ENCODE peak calls at places on chromosomes 2 and 18, in eight cellular contexts. K is HTR-8/SVneo; V is fibroblast of pulmonary artery; Y is activated CD4-positive, alpha-beta T cell treated with anti-CD3 and anti-CD28 coated beads, Interleukin-2, amount 10 ng/mL, durations not matched to agents 24 days and 14 days; Z is activated T-cell treated with anti-CD3 and anti-CD28 coated beads, Interleukin-2, amount 50 U/mL, for 48 hours; O is NCI-H1436; H is substantia nigra; N is nucleus accumbens. S is an unnamed sample.

GRCh38 chr2:19911799-19912509 is 10.2 kb upstream of the TTC32 start:
- DNase-seq in O (no peak), H (no peak), V (peak), Z (no peak), N (no peak), Y (peak), K (peak), S (no peak)

GRCh38 chr18:7945882-7946281 is 378.8 kb downstream of the PTPRM start:
- DNase-seq in Y (no peak), H (no peak), K (peak), O (no peak), V (peak), N (no peak), Z (no peak), S (no peak)

GRCh38 chr2:8334866-8335325 is 347.0 kb upstream of the ID2 start:
- DNase-seq in K (no peak), Y (no peak), Z (no peak), O (no peak), V (no peak), H (peak), N (no peak), S (peak)

GRCh38 chr18:9952633-9953416 is 39.0 kb downstream of the VAPA start:
- DNase-seq in H (no peak), O (no peak), V (no peak), K (no peak), Z (no peak), Y (no peak), N (no peak), S (no peak)

GRCh38 chr2:215664847-215665525 is 229.1 kb upstream of the FN1 start:
- DNase-seq in Z (no peak), V (peak), O (no peak), Y (no peak), K (peak), H (no peak), N (no peak), S (no peak)

GRCh38 chr2:230124792-230125452 is 56.2 kb upstream of the SLC16A14 start:
- DNase-seq in K (peak), H (peak), N (peak), V (no peak), Z (peak), O (no peak), Y (no peak), S (peak)

GRCh38 chr2:129502781-129503180 is 476.7 kb upstream of the RAB6C start:
- DNase-seq in V (no peak), N (no peak), Y (no peak), O (no peak), K (no peak), H (no peak), Z (no peak), S (no peak)

GRCh38 chr18:9765505-9765904 is 57.4 kb downstream of the RAB31 start:
- DNase-seq in Y (no peak), H (no peak), V (no peak), K (no peak), N (no peak), Z (no peak), O (no peak), S (no peak)

GRCh38 chr2:228417966-228418365 is 236.5 kb upstream of the SPHKAP start:
- DNase-seq in O (no peak), Y (no peak), V (no peak), Z (no peak), N (no peak), K (no peak), H (no peak), S (no peak)

GRCh38 chr2:208491648-208492047 is 85.1 kb downstream of the PTH2R start:
- DNase-seq in N (no peak), H (no peak), Z (no peak), Y (no peak), V (no peak), O (no peak), K (no peak), S (no peak)

GRCh38 chr2:96815326-96816126 is 542 bp upstream of the CNNM3 start:
- DNase-seq in V (peak), O (no peak), K (peak), H (no peak), Y (no peak), N (no peak), Z (no peak), S (peak)

GRCh38 chr2:57080035-57080434 is 896.2 kb downstream of the CCDC85A start:
- DNase-seq in O (no peak), H (no peak), K (no peak), Z (no peak), N (no peak), Y (no peak), V (peak), S (no peak)

GRCh38 chr2:233441161-233442027 is 87.1 kb downstream of the DGKD start:
- DNase-seq in O (no peak), H (no peak), Y (no peak), K (no peak), N (no peak), V (no peak), Z (no peak), S (no peak)

GRCh38 chr2:156401863-156402262 is 34.3 kb upstream of the GPD2 start:
- DNase-seq in V (no peak), H (no peak), O (no peak), Z (no peak), N (no peak), Y (no peak), K (no peak), S (no peak)